ENCODE peak calls at places on chromosomes 5 and 9, in four cellular contexts. Y, Q, W and B are unnamed samples.

GRCh38 chr9:134028076-134028475 is 2.8 kb downstream of the BRD3OS start:
- DNase-seq in Y (no peak), Q (no peak), W (no peak), B (no peak)

GRCh38 chr5:118290204-118290603 is 698.1 kb downstream of the DTWD2 start:
- DNase-seq in Y (no peak), Q (no peak), W (no peak), B (no peak)

GRCh38 chr5:138111937-138112336 is 27.3 kb downstream of the NME5 start:
- DNase-seq in Y (no peak), Q (no peak), W (no peak), B (peak)

GRCh38 chr5:117657591-117657990 is 1083.0 kb upstream of the SEMA6A start:
- DNase-seq in Y (no peak), Q (no peak), W (peak), B (no peak)

GRCh38 chr9:34227445-34227844 is 48.6 kb downstream of the UBAP1 start:
- DNase-seq in Y (no peak), Q (no peak), W (no peak), B (no peak)

GRCh38 chr5:115589043-115589442 is 13.2 kb downstream of the TICAM2 start:
- DNase-seq in Y (no peak), Q (no peak), W (no peak), B (no peak)

GRCh38 chr9:138007566-138008080 is 130.0 kb downstream of the CACNA1B start:
- DNase-seq in Y (no peak), Q (no peak), W (no peak), B (no peak)

GRCh38 chr9:13863112-13863511 is 450.8 kb downstream of the NFIB start:
- DNase-seq in Y (no peak), Q (no peak), W (no peak), B (no peak)

GRCh38 chr9:136728548-136729123 is 14.1 kb downstream of the LCN10 start:
- DNase-seq in Y (no peak), Q (no peak), W (no peak), B (no peak)

GRCh38 chr5:6772886-6773285 is 59.7 kb downstream of the TENT4A start:
- DNase-seq in Y (no peak), Q (no peak), W (no peak), B (no peak)

GRCh38 chr5:123359454-123359853 is 63.7 kb downstream of the CEP120 start:
- DNase-seq in Y (no peak), Q (no peak), W (no peak), B (no peak)

GRCh38 chr5:108749130-108749861 is 1.6 kb downstream of the FER start:
- DNase-seq in Y (no peak), Q (no peak), W (no peak), B (no peak)

GRCh38 chr9:105063665-105064247 is 135.8 kb upstream of the ABCA1 start:
- DNase-seq in Y (no peak), Q (peak), W (peak), B (peak)

GRCh38 chr9:128361296-128361980 is 9.7 kb upstream of the URM1 start:
- DNase-seq in Y (no peak), Q (no peak), W (no peak), B (no peak)

GRCh38 chr5:31443572-31443971 is 88.3 kb downstream of the DROSHA start:
- DNase-seq in Y (no peak), Q (no peak), W (no peak), B (no peak)

GRCh38 chr5:89255845-89256463 is 373.0 kb upstream of the MEF2C start:
- DNase-seq in Y (no peak), Q (no peak), W (peak), B (no peak)

GRCh38 chr9:91302831-91303230 is 58.9 kb downstream of the AUH start:
- DNase-seq in Y (no peak), Q (peak), W (peak), B (peak)

GRCh38 chr5:132782101-132782500 is 5.1 kb upstream of the SEPTIN8 start:
- DNase-seq in Y (no peak), Q (no peak), W (no peak), B (no peak)

GRCh38 chr9:133581553-133582343 is 27.4 kb downstream of the FAM163B start:
- DNase-seq in Y (no peak), Q (no peak), W (no peak), B (no peak)

GRCh38 chr5:130102375-130102774 is 198.1 kb downstream of the CHSY3 start:
- DNase-seq in Y (no peak), Q (no peak), W (no peak), B (no peak)

GRCh38 chr5:28226407-28226806 is 1188.0 kb upstream of the CDH9 start:
- DNase-seq in Y (no peak), Q (no peak), W (no peak), B (peak)

GRCh38 chr9:114014044-114014443 is 64.1 kb downstream of the AMBP start:
- DNase-seq in Y (no peak), Q (no peak), W (no peak), B (no peak)

GRCh38 chr5:87394407-87394806 is 18.3 kb downstream of the CCNH start:
- DNase-seq in Y (no peak), Q (no peak), W (no peak), B (no peak)

GRCh38 chr5:1724822-1725602 is 74.6 kb downstream of the MRPL36 start:
- DNase-seq in Y (no peak), Q (no peak), W (no peak), B (no peak)

GRCh38 chr9:121331992-121332685 is 37.9 kb downstream of the STOM start:
- DNase-seq in Y (no peak), Q (no peak), W (no peak), B (no peak)

GRCh38 chr9:34651876-34652602 is at the start of gene IL11RA:
- DNase-seq in Y (no peak), Q (peak), W (no peak), B (no peak)

GRCh38 chr5:127963931-127964330 is 119.6 kb upstream of the SLC12A2 start:
- DNase-seq in Y (no peak), Q (no peak), W (no peak), B (no peak)

GRCh38 chr5:149550608-149551226 is 522 bp downstream of the CSNK1A1 start:
- DNase-seq in Y (no peak), Q (no peak), W (no peak), B (no peak)

GRCh38 chr5:16894236-16895057 is 41.6 kb downstream of the MYO10 start:
- DNase-seq in Y (no peak), Q (peak), W (peak), B (peak)

GRCh38 chr5:74434124-74434899 is 206.2 kb downstream of the ENC1 start:
- DNase-seq in Y (no peak), Q (no peak), W (no peak), B (no peak)

GRCh38 chr5:141680178-141680577 is 1.9 kb downstream of the ARAP3 start:
- DNase-seq in Y (no peak), Q (no peak), W (no peak), B (no peak)

GRCh38 chr5:141681695-141682641 is at the start of gene ARAP3:
- DNase-seq in Y (peak), Q (peak), W (no peak), B (peak)

GRCh38 chr5:141680751-141681201 is 1.3 kb downstream of the ARAP3 start:
- DNase-seq in Y (no peak), Q (peak), W (no peak), B (no peak)

GRCh38 chr5:141683596-141684161 is 1.6 kb upstream of the ARAP3 start:
- DNase-seq in Y (no peak), Q (no peak), W (no peak), B (no peak)

DNA sequence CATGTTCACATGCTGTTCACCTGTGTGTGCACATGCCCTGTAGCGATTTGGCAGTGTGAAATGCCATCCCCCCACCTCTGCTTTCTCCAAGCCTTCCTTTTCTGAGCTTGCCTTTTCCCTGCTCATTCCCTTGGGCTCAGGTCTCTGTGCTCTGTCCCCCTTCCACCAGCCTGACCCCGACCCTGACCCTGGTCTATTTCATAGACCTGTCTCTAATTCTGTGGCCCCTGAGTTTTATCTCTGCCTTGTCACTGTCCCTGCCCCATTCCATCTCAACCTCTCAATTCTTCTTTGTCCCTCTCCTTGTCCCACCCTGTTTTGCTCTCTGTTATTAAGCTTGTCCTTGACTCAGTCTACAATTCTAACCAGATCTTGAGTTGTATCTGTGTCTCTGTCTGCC is 735 bp downstream of the ARAP3 start:
- DNase-seq in Y (no peak), Q (no peak), W (no peak), B (no peak)
- H3K4me3 ChIP-seq in Y (peak), Q (peak), W (peak), B (peak)

GRCh38 chr5:112338681-112339337 is 80.3 kb downstream of the EPB41L4A start:
- DNase-seq in Y (no peak), Q (peak), W (peak), B (peak)

GRCh38 chr5:112344540-112344939 is 74.5 kb downstream of the EPB41L4A start:
- DNase-seq in Y (no peak), Q (no peak), W (no peak), B (no peak)

GRCh38 chr5:112346411-112347044 is 72.5 kb downstream of the EPB41L4A start:
- DNase-seq in Y (no peak), Q (no peak), W (no peak), B (no peak)

GRCh38 chr5:112339761-112340160 is 79.3 kb downstream of the EPB41L4A start:
- DNase-seq in Y (no peak), Q (no peak), W (no peak), B (no peak)

DNA sequence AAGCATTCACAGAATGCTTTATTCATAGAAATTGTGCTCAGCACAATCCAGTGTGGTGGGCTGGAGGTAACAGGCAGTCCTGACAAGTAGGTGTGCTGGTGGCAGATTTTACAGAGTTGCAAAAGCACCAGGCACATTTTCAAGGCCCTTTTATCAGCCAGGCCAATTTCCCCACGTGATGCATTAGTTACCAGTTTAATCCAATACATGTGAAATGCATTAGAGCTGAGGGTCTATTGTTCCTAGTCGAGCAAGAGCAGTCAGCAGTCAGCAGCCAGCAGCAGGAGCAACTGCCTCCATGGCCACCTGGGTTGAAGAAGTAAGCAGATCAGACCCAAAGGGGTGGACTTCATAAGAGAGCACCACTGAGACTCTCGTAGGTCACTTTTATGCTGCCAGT is 76.7 kb downstream of the EPB41L4A start:
- DNase-seq in Y (no peak), Q (no peak), W (no peak), B (peak)
- H3K4me3 ChIP-seq in Y (no peak), Q (no peak), W (no peak), B (no peak)

DNA sequence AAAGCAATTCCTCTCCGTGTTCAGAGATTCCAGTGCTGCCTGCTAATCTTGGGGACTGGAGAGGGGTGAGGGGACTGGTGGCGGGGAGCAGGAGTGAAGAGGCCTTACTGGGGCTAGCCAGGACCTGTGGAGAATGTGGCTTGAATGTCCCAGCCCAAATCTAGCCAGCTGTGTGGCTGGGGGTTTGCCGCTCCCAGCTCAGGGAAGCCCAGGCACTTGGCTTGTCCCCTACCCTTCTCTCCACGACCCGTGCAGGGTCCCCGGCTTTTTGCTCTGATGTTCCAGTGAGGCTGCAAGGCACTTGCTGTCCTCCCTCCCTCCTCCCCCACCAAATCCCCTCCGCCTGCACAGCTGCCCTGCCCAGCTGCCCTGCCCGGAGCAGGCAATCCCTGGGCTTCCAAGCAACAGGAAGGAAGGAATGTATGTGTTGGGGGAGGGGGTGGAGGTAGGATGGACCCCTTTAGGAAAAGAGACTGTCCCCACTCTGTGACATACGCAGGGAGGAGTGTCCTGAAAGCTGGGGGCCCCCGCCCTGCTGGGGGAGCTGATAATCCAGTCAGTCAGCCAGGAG is 2.6 kb downstream of the N4BP3 start:
- DNase-seq in Y (no peak), Q (no peak), W (no peak), B (no peak)
- H3K4me3 ChIP-seq in Y (no peak), Q (peak), W (no peak), B (no peak)

GRCh38 chr9:93295456-93296076 is 111.6 kb downstream of the WNK2 start:
- DNase-seq in Y (no peak), Q (no peak), W (no peak), B (no peak)

GRCh38 chr9:93292288-93292615 is 108.3 kb downstream of the WNK2 start:
- DNase-seq in Y (no peak), Q (no peak), W (no peak), B (no peak)

GRCh38 chr9:93295031-93295430 is 111.1 kb downstream of the WNK2 start:
- DNase-seq in Y (no peak), Q (no peak), W (no peak), B (no peak)

GRCh38 chr9:93292664-93293328 is 108.9 kb downstream of the WNK2 start:
- DNase-seq in Y (no peak), Q (no peak), W (no peak), B (no peak)

DNA sequence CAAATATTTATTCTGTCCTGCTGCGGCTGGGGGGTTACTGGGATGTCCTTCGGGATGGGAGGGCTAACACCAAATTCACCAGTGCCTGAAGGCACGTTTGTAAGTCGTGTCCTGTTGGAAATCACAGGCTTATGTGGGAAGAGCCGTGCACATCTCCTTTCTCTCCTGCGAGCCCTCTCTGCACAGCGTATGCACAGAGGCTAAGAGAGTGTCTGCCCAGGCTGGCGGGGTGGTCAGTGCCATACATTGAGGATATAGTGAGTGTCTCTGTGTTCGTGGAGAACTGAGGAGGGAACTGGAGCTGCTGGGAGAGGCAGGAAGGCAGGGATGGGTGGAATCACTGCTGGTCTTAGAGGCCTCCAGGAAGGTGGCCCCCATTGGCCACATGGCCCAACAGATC is 110.1 kb downstream of the WNK2 start:
- DNase-seq in Y (no peak), Q (no peak), W (no peak), B (no peak)
- H3K4me3 ChIP-seq in Y (no peak), Q (no peak), W (no peak), B (no peak)

GRCh38 chr9:72327631-72328030 is 37.4 kb downstream of the ZFAND5 start:
- DNase-seq in Y (no peak), Q (no peak), W (no peak), B (no peak)
- H3K4me3 ChIP-seq in Y (no peak), Q (no peak), W (no peak), B (no peak)

DNA sequence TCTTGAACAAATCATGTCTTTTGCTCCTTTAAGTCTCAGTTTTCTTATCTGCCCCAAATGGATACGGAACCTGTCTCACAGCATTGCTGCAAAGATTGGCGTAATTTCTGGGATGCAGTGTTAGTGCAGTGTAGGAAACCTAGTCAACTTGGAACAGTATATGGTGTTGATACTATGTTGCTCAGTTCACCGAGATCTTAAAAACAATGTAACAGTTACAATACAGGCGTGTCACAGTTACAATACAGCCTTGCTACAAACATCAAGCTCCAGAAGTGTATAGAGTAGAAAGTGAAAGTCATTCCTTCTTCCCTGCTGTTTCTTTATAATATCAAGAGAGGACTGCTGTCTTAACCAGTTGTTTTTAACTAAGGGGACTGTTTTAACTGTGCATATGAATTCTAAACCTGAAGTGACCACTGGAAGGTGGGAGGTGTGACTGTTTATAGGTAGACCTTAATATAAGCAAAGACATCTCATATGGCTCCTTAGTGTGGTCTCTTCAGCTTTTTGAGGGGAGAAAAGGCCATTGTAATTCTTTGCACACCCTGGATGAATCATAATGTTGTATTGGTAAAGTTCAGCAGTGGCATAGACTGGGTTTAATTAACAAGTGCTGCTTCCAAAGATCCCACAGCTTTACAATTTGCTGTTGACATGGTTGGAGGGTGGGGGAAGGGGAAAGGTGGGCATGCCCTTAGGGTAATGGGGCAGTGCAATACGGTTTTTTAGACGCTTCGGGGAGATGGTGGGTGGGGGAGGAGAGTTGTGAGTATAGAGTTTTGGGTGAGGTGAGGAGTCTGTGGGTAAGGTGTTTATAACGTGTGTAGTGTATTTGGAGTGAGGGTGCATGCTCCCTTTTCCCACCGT is 12.9 kb downstream of the PRRC2B start:
- DNase-seq in Y (no peak), Q (no peak), W (no peak), B (no peak)
- H3K4me3 ChIP-seq in Y (peak), Q (no peak), W (peak), B (peak)